ENCODE peak calls at places on chromosomes 3 and 15, in ten cellular contexts. S is activated naive CD4-positive, alpha-beta T cell treated with anti-CD3 and anti-CD28 coated beads, Interleukin-2, amount 10 ng/mL, durations not matched to agents 7 days and 5 days; O is thoracic aorta; E is GM19239; G is HFFc6; J is left ventricle myocardium superior; T is mucosa of descending colon; Z is colonic mucosa; N is WTC11; F is RPMI8226. M is an unnamed sample.

GRCh38 chr3:189334064-189334920 is 162.5 kb downstream of the TPRG1 start:
- DNase-seq in Z (no peak), F (no peak), S (no peak), G (no peak), E (no peak), J (no peak), T (no peak), O (no peak), N (no peak), M (no peak)

GRCh38 chr3:51384145-51384729 is 854 bp upstream of the MANF start:
- DNase-seq in Z (peak; percentile 48), J (peak; percentile 63), T (peak; percentile 19), N (no peak), F (no peak), G (no peak), S (peak; percentile 43), E (peak; percentile 25), O (no peak), M (no peak)

GRCh38 chr15:49901867-49902775 is 216.9 kb downstream of the ATP8B4 start:
- DNase-seq in S (no peak), G (peak; percentile 50), N (no peak), J (no peak), T (no peak), F (no peak), E (no peak), O (no peak), Z (no peak), M (no peak)

GRCh38 chr15:90266485-90266884 is 1.0 kb downstream of the NGRN start:
- DNase-seq in F (peak; percentile 56), O (no peak), E (no peak), T (peak; percentile 53), G (peak; percentile 9), Z (peak; percentile 60), S (peak; percentile 36), J (no peak), N (no peak), M (peak; percentile 58)

GRCh38 chr3:65732060-65732933 is 306.4 kb downstream of the MAGI1 start:
- DNase-seq in E (peak; percentile 16), Z (peak; percentile 30), G (peak; percentile 69), J (no peak), F (peak; percentile 61), N (no peak), S (no peak), T (peak; percentile 19), O (no peak), M (no peak)

GRCh38 chr3:58628823-58629562 is 37.6 kb downstream of the FAM3D start:
- DNase-seq in T (peak; percentile 77), N (no peak), Z (peak; percentile 72), J (peak; percentile 50), E (no peak), S (no peak), F (no peak), O (no peak), G (peak; percentile 94), M (peak; percentile 60)

GRCh38 chr15:43998607-43999006 is 171.8 kb downstream of the WDR76 start:
- DNase-seq in N (no peak), J (peak; percentile 55), Z (peak; percentile 55), S (no peak), E (no peak), T (peak; percentile 67), F (no peak), O (no peak), G (no peak), M (peak; percentile 74)

GRCh38 chr3:24270204-24270671 is 224.4 kb downstream of the THRB start:
- DNase-seq in S (no peak), J (no peak), T (no peak), F (no peak), N (no peak), O (no peak), G (no peak), Z (no peak), E (no peak), M (no peak)

GRCh38 chr3:13347390-13347966 is 72.6 kb downstream of the NUP210 start:
- DNase-seq in F (no peak), T (no peak), J (no peak), O (no peak), S (no peak), Z (no peak), G (no peak), E (no peak), N (peak; percentile 46), M (no peak)

GRCh38 chr15:67068724-67069400 is 3.5 kb downstream of the SMAD3 start:
- DNase-seq in T (no peak), G (no peak), N (no peak), O (no peak), J (no peak), E (no peak), Z (no peak), S (peak; percentile 42), F (no peak), M (no peak)

GRCh38 chr3:125004196-125004595 is 51.6 kb downstream of the HEG1 start:
- DNase-seq in F (no peak), G (no peak), Z (no peak), E (no peak), N (no peak), T (no peak), J (no peak), S (no peak), O (no peak), M (no peak)

GRCh38 chr3:169094204-169094603 is 569.3 kb downstream of the MECOM start:
- DNase-seq in J (no peak), O (no peak), S (no peak), T (no peak), G (no peak), E (no peak), F (no peak), N (no peak), Z (no peak), M (no peak)

GRCh38 chr3:119604878-119605277 is 7.2 kb downstream of the PLA1A start:
- DNase-seq in S (no peak), N (no peak), G (peak; percentile 34), T (no peak), E (no peak), J (no peak), O (no peak), Z (no peak), F (no peak), M (no peak)

GRCh38 chr3:122562923-122563716 is 980 bp downstream of the PARP9 start:
- DNase-seq in G (no peak), E (no peak), S (no peak), T (no peak), N (no peak), O (no peak), F (no peak), J (no peak), Z (no peak), M (no peak)

M was measured in left colon.